ENCODE peak calls at places on chromosomes 16 and 17, in six cellular contexts. T, A, E, U, X and F are unnamed samples.

GRCh38 chr16:21697032-21697431 is 33.3 kb downstream of the OTOA start:
- DNase-seq in E (no peak), T (no peak), A (no peak), X (no peak), U (no peak), F (no peak)

GRCh38 chr16:28308794-28309535 is 16.6 kb downstream of the SBK1 start:
- DNase-seq in T (no peak), A (no peak), X (no peak), E (no peak), U (no peak), F (no peak)

GRCh38 chr17:65593870-65594584 is 32.6 kb upstream of the AXIN2 start:
- DNase-seq in T (peak; percentile 30), A (no peak), U (peak; percentile 61), X (no peak), E (no peak), F (peak; percentile 58)

GRCh38 chr17:49817993-49818392 is 29.5 kb downstream of the KAT7 start:
- DNase-seq in X (no peak), A (no peak), T (no peak), U (no peak), E (no peak), F (no peak)

GRCh38 chr17:17628388-17629008 is 37.0 kb upstream of the PEMT start:
- DNase-seq in U (no peak), A (no peak), E (no peak), T (no peak), X (peak; percentile 19), F (peak; percentile 19)

GRCh38 chr16:86768999-86769398 is 190.7 kb downstream of the FOXL1 start:
- DNase-seq in T (no peak), A (no peak), E (peak; percentile 71), X (no peak), U (no peak), F (peak; percentile 74)

GRCh38 chr16:87602005-87602790 is at the start of gene JPH3:
- DNase-seq in X (no peak), A (no peak), E (no peak), T (peak; percentile 58), U (no peak), F (no peak)

GRCh38 chr16:21100447-21100846 is 50.2 kb downstream of the DNAH3 start:
- DNase-seq in X (no peak), T (no peak), U (peak; percentile 50), A (no peak), E (no peak), F (peak; percentile 86)

GRCh38 chr17:58344791-58345157 is 7.2 kb downstream of the SUPT4H1 start:
- DNase-seq in X (no peak), U (no peak), T (no peak), E (no peak), A (no peak), F (no peak)

GRCh38 chr17:82239926-82240505 is 11.2 kb downstream of the SLC16A3 start:
- DNase-seq in U (no peak), T (no peak), X (no peak), A (no peak), E (no peak), F (peak; percentile 21)

GRCh38 chr17:40564883-40565744 is at the start of gene CCR7:
- DNase-seq in A (peak; percentile 91), T (no peak), X (peak; percentile 71), U (no peak), E (no peak), F (no peak)

GRCh38 chr16:17773698-17774101 is 302.9 kb upstream of the XYLT1 start:
- DNase-seq in T (no peak), E (no peak), A (no peak), U (no peak), X (no peak), F (peak; percentile 79)